ENCODE peak calls at places on chromosomes 6 and 20, in nine cellular contexts. G is OCI-LY7; J is EL; P is Panc1; B is EH; K is AG10803; O is HEK293T; N is ELR; I is stimulated activated naive B cell treated with anti-CD40 and anti-IgM and Interleukin-4, amounts not matched to agents 10 μg/mL and 1 μg/mL and 100 μg/mL, for 72 hours. S is an unnamed sample.

GRCh38 chr20:18287546-18287914 is 797 bp upstream of the ZNF133 start:
- DNase-seq in I (no peak), N (no peak), B (no peak), G (no peak), O (no peak), J (no peak), P (no peak), K (no peak), S (no peak)

GRCh38 chr20:14580426-14581074 is 243.1 kb upstream of the FLRT3 start:
- DNase-seq in O (no peak), I (no peak), P (no peak), G (no peak), B (no peak), N (no peak), J (no peak), K (no peak), S (no peak)

GRCh38 chr6:99148761-99149160 is 200.7 kb downstream of the FAXC start:
- DNase-seq in P (no peak), I (no peak), J (no peak), G (no peak), O (no peak), B (no peak), N (no peak), K (no peak), S (peak; percentile 12)

GRCh38 chr20:58647162-58647813 is 3.8 kb upstream of the STX16 start:
- DNase-seq in B (no peak), N (no peak), J (no peak), G (peak; percentile 64), P (no peak), O (no peak), I (no peak), K (no peak), S (no peak)

GRCh38 chr6:36302227-36302976 is 32.5 kb downstream of the PNPLA1 start:
- DNase-seq in I (peak; percentile 84), B (peak; percentile 87), P (peak; percentile 80), K (peak; percentile 84), G (peak; percentile 95), N (peak; percentile 94), O (peak; percentile 83), J (peak; percentile 87), S (peak; percentile 94)

GRCh38 chr6:3750324-3751018 is 1.0 kb downstream of the PXDC1 start:
- DNase-seq in O (peak; percentile 31), N (peak; percentile 83), G (no peak), P (no peak), I (no peak), J (peak; percentile 82), K (peak; percentile 82), B (peak; percentile 85), S (peak; percentile 60)

GRCh38 chr6:132964868-132965382 is 150.6 kb downstream of the RPS12 start:
- DNase-seq in B (no peak), K (no peak), I (no peak), O (no peak), G (no peak), P (no peak), N (no peak), J (no peak), S (no peak)

GRCh38 chr6:144265061-144265357 is 20.1 kb upstream of the UTRN start:
- DNase-seq in N (peak; percentile 49), J (peak; percentile 41), P (no peak), B (peak; percentile 30), O (no peak), I (no peak), K (no peak), G (no peak), S (no peak)

GRCh38 chr20:25039697-25040437 is 18.1 kb downstream of the ACSS1 start:
- DNase-seq in I (no peak), K (peak; percentile 95), P (no peak), B (peak; percentile 54), G (no peak), O (no peak), J (peak; percentile 12), N (no peak), S (peak; percentile 97)

GRCh38 chr6:5398530-5398929 is 137.2 kb downstream of the FARS2 start:
- DNase-seq in I (no peak), K (peak; percentile 61), P (peak; percentile 20), G (peak; percentile 63), J (peak; percentile 53), O (peak; percentile 14), N (peak; percentile 75), B (peak; percentile 60), S (peak; percentile 35)

GRCh38 chr6:157541618-157542404 is 160.8 kb downstream of the ZDHHC14 start:
- DNase-seq in I (no peak), G (no peak), N (no peak), B (no peak), K (no peak), O (no peak), P (no peak), J (no peak), S (no peak)

GRCh38 chr6:6645266-6645917 is 56.9 kb downstream of the LY86 start:
- DNase-seq in O (no peak), P (no peak), K (no peak), I (no peak), J (no peak), N (no peak), G (no peak), B (no peak), S (no peak)